ENCODE peak calls at places on chromosome 1, in nine cellular contexts. J, W, H, S, K, Z, M, A and P are unnamed samples. For H3K36me3, the result is how much of the 10 kb centered on the place peaks cover.

GRCh38 chr1:240445369-240445768 is 166.6 kb downstream of the GREM2 start:
- DNase-seq in H (no peak), A (no peak), M (no peak), W (no peak), J (no peak), Z (no peak), K (no peak), S (no peak), P (no peak)

GRCh38 chr1:208544058-208544457 is 299.9 kb upstream of the PLXNA2 start:
- DNase-seq in K (no peak), S (no peak), H (no peak), M (no peak), W (no peak), A (no peak), J (no peak), Z (no peak), P (no peak)

GRCh38 chr1:156359973-156360372 is 9.0 kb upstream of the RHBG start:
- DNase-seq in H (no peak), W (no peak), Z (no peak), A (no peak), K (no peak), M (no peak), J (peak), S (no peak), P (no peak)

GRCh38 chr1:79982218-79982617 is 975.7 kb upstream of the ADGRL4 start:
- DNase-seq in A (no peak), M (no peak), W (peak), H (no peak), S (peak), J (peak), K (peak), Z (no peak), P (peak)

GRCh38 chr1:24540051-24540905 is 15.6 kb upstream of the NCMAP start:
- DNase-seq in M (no peak), H (no peak), A (no peak), Z (no peak), J (no peak), K (no peak), S (no peak), W (no peak), P (no peak)

GRCh38 chr1:179824265-179824664 is 53.3 kb downstream of the TOR1AIP2 start:
- DNase-seq in S (no peak), A (peak), J (no peak), M (no peak), H (no peak), W (no peak), K (no peak), Z (no peak), P (no peak)

GRCh38 chr1:57172040-57172439 is 206.2 kb upstream of the C8B start:
- DNase-seq in Z (no peak), J (no peak), W (no peak), H (no peak), K (no peak), A (no peak), M (no peak), S (no peak), P (no peak)

GRCh38 chr1:221347706-221348105 is 394.2 kb downstream of the DUSP10 start:
- DNase-seq in K (no peak), W (no peak), J (no peak), M (no peak), H (no peak), S (no peak), Z (no peak), A (no peak), P (no peak)

GRCh38 chr1:5501206-5501980 is 490.8 kb downstream of the NPHP4 start:
- DNase-seq in Z (no peak), M (no peak), K (no peak), W (no peak), J (no peak), S (no peak), H (no peak), A (no peak), P (no peak)

GRCh38 chr1:150409504-150410362 is 45.8 kb downstream of the RPRD2 start:
- DNase-seq in H (peak), M (no peak), Z (no peak), J (no peak), K (no peak), S (no peak), A (no peak), W (no peak), P (peak)

GRCh38 chr1:14862114-14862513 is 263.6 kb downstream of the KAZN start:
- DNase-seq in Z (no peak), J (no peak), S (no peak), K (no peak), W (no peak), H (no peak), M (no peak), A (no peak), P (no peak)

GRCh38 chr1:203126151-203126865 is 1.2 kb upstream of the ADORA1 start:
- DNase-seq in W (no peak), Z (no peak), A (no peak), J (no peak), S (no peak), K (no peak), M (no peak), H (no peak), P (no peak)

GRCh38 chr1:30423570-30423969 is 299.8 kb downstream of the MATN1 start:
- DNase-seq in M (no peak), Z (no peak), A (no peak), S (no peak), K (no peak), J (no peak), H (no peak), W (no peak), P (no peak)

GRCh38 chr1:210883821-210884220 is 250.1 kb downstream of the KCNH1 start:
- DNase-seq in Z (no peak), J (no peak), M (no peak), S (no peak), H (no peak), K (no peak), A (no peak), W (no peak), P (no peak)

GRCh38 chr1:38735651-38736161 is 123.9 kb downstream of the RRAGC start:
- DNase-seq in A (no peak), Z (no peak), W (no peak), S (no peak), J (no peak), H (no peak), K (no peak), M (no peak), P (no peak)

GRCh38 chr1:109277434-109278204 is 5.3 kb downstream of the PSRC1 start:
- DNase-seq in Z (peak), W (peak), S (peak), M (peak), H (peak), J (peak), A (peak), K (peak), P (peak)

GRCh38 chr1:117760069-117760468 is 154.2 kb downstream of the TENT5C start:
- DNase-seq in K (no peak), H (no peak), W (no peak), A (no peak), Z (no peak), M (no peak), J (no peak), S (no peak), P (no peak)

GRCh38 chr1:165228676-165229075 is 127.8 kb downstream of the LMX1A start:
- DNase-seq in J (no peak), S (no peak), Z (no peak), W (no peak), K (no peak), A (no peak), H (no peak), M (no peak), P (no peak)

GRCh38 chr1:61825398-61825797 is 83.1 kb downstream of the PATJ start:
- DNase-seq in S (no peak), J (no peak), H (no peak), W (no peak), M (no peak), Z (no peak), K (no peak), A (no peak), P (no peak)

GRCh38 chr1:150674881-150675280 is 22.1 kb downstream of the GOLPH3L start:
- DNase-seq in J (no peak), W (no peak), A (no peak), S (no peak), Z (no peak), K (no peak), H (no peak), M (no peak), P (no peak)

GRCh38 chr1:197884173-197884572 is 18.3 kb upstream of the C1orf53 start:
- DNase-seq in A (no peak), S (no peak), M (no peak), W (peak), K (no peak), H (peak), Z (no peak), J (no peak), P (no peak)

GRCh38 chr1:209080170-209080781 is 503.2 kb upstream of the CAMK1G start:
- DNase-seq in W (no peak), Z (no peak), M (no peak), K (no peak), H (no peak), S (no peak), J (no peak), A (no peak), P (no peak)

GRCh38 chr1:213326666-213327317 is 275.8 kb downstream of the RPS6KC1 start:
- DNase-seq in K (peak), J (peak), W (no peak), S (no peak), A (no peak), Z (peak), H (no peak), M (no peak), P (no peak)

GRCh38 chr1:154869351-154870116 is 547 bp downstream of the KCNN3 start:
- DNase-seq in W (peak), S (no peak), J (no peak), M (no peak), Z (peak), K (no peak), H (peak), A (no peak), P (peak)

GRCh38 chr1:230323686-230324085 is 102.4 kb downstream of the PGBD5 start:
- DNase-seq in H (no peak), S (no peak), J (no peak), M (no peak), Z (no peak), A (no peak), W (no peak), K (no peak), P (no peak)

GRCh38 chr1:224447251-224447650 is 12.7 kb upstream of the WDR26 start:
- DNase-seq in W (no peak), K (no peak), M (no peak), H (no peak), S (no peak), J (peak), Z (no peak), A (no peak), P (peak)

DNA sequence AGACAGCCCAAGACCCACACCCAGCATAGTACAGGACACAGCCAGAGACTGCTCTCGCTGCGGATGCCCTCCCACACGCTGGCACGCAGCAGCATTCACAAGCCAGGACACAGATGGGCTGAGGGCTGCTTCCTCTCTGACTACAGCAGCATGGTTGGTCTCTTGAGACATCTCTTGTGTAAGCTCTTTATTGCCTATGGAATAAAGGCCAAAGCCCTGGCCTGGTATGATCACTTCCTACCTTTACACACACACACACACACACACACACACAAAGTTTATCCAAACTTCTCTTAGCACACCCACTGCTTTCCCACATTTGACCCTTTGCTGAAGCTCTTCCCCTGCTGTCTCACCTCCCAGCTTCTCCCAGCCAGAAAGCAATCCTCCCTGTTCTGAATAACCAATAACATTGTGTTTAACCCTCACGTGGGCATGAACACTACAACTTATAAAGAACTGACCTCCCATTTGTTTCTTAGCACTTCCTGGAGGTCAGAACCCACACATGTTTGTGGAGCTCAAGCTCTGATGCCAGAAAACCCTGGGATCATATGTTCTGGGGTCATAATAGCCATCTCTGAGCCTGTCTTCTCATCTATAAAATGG is 1.2 kb upstream of the LUZP1 start:
- DNase-seq in A (peak), H (no peak), Z (peak), S (peak), W (peak), J (peak), K (peak), M (peak), P (peak)
- TF ChIP-seq POLR2A in A (peak), H (no peak), Z (peak), S (no peak), W (no peak), J (no peak), K (no peak), M (peak), P (no peak)

GRCh38 chr1:106037526-106037925 is 1018.9 kb upstream of the PRMT6 start:
- DNase-seq in A (no peak), W (no peak), M (no peak), H (no peak), J (no peak), S (no peak), K (no peak), Z (no peak), P (no peak)
- H3K36me3 ChIP-seq in A (under half), W (under half), M (under half), H (under half), J (under half), S (under half), K (under half), Z (under half), P (under half)

DNA sequence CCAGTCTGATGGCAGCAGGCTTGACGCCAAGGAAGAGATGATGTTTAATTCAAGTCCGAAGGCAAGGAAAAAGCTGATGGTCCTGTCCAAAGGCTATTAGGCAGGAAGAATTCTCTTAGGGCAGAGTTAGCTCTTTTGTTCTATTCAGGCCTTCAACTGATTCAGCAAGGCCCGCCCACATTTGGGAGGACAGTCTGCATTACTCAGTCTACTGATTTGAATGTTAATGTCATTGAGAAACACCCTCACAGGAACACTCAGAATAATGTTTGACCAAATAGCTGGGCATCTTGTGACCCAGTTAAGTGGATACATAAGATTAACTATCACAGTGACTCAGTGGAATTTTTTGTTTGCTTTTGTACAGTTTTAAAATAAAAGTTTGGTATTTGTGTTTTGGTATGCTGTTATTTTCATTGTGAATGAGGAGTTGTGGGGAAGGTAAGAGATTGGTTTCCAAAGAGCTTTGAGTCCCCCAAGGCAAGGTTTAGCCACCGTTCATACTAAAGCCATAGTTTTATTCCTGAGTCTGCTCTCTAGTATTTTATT is 1.7 kb upstream of the ZNF691 start:
- DNase-seq in J (peak), A (no peak), M (no peak), H (no peak), W (no peak), S (no peak), K (no peak), Z (no peak), P (peak)
- TF ChIP-seq POLR2A in J (no peak), A (no peak), M (no peak), H (no peak), W (no peak), S (no peak), K (no peak), Z (no peak), P (no peak)

GRCh38 chr1:77972080-77972479 is 6.8 kb downstream of the FUBP1 start:
- DNase-seq in J (no peak), H (no peak), W (no peak), M (no peak), Z (no peak), K (no peak), S (no peak), A (no peak), P (no peak)
- H3K36me3 ChIP-seq in J (under half), H (under half), W (under half), M (half or more), Z (under half), K (under half), S (under half), A (under half), P (under half)

GRCh38 chr1:32650752-32651460 is at the start of gene RBBP4:
- DNase-seq in J (peak), A (peak), W (peak), Z (peak), K (peak), S (peak), H (peak), M (peak), P (peak)
- TF ChIP-seq POLR2A in J (peak), A (peak), W (peak), Z (peak), K (peak), S (peak), H (peak), M (peak), P (peak)

DNA sequence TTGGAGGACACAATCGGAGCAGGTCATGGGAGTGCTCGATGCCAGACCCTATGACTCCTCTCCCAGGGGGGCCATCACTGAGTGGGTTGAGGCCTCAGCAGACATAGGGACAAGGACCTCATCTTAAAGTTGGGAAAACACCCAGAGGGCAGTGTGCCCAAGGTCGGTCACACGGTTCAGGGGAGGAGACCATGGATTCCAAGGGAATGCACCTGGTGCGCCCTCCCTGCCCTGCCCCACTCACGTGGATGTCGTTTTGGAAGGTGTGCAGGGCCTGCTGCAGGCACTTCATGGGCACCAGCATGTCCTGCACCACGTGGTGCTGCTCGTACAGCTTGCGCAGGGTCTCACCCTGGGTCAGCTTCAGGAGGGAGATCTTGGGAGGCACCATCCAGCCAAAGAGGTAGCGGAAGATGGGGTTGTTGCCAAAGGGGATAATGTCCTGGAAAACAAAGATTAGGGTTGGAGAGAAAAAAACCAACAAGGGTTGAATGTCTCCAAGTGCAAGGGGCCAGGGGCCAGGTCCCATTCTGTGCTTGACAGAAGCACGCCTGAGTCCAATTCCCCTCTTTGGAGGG is 33.1 kb downstream of the DHCR24 start:
- DNase-seq in J (no peak), W (no peak), A (no peak), Z (no peak), K (no peak), H (no peak), M (no peak), S (no peak), P (no peak)
- H3K36me3 ChIP-seq in J (half or more), W (under half), A (under half), Z (under half), K (under half), H (half or more), M (half or more), S (under half), P (under half)

DNA sequence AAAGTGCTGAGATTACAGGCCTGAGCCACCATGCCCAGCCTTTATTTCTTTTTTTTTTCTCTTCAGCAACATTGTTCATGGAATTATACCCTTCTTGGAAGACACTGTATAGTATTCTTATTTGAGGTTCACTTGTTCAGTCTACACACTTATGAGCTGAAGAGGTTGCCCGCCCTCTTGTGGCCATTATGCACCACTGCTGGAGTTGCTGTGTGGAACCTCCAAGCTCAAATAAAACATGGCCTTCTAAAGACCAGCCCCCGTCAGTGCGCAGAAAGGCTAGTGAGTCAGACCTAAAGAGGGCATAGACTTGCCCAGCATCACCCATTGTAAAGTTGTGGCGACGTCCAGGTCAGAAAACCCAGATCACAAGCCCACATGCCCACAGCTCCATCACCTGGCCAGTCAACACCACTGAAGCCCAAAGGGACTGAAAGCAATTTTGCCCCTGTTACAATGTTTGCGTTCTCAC is 20.4 kb downstream of the LURAP1 start:
- DNase-seq in J (peak), K (no peak), M (no peak), A (peak), H (peak), Z (peak), S (peak), W (peak), P (peak)
- TF ChIP-seq POLR2A in J (no peak), K (no peak), M (no peak), A (no peak), H (no peak), Z (no peak), S (no peak), W (no peak), P (no peak)